ENCODE peak calls at places on chromosomes 2 and 18, in ten cellular contexts. R is ovary; A is pancreas; J is astrocyte; W is OCI-LY7; H is SK-N-SH; T is IMR-90; Y is fibroblast of lung; M is GM12878; V is CD8-positive, alpha-beta T cell. B is an unnamed sample.
A peak's percentile ranks its signal among the peaks of the same experiment; 100 is the strongest.

GRCh38 chr2:65386340-65386739 is 46.1 kb downstream of the SPRED2 start:
- DNase-seq in W (no peak), R (no peak), J (no peak), H (no peak), A (no peak), T (no peak), Y (peak; percentile 46), V (no peak), M (no peak), B (no peak)

GRCh38 chr2:152566034-152566727 is 151.1 kb downstream of the PRPF40A start:
- DNase-seq in J (no peak), R (no peak), Y (no peak), M (peak; percentile 64), T (no peak), H (no peak), W (no peak), V (no peak), A (no peak), B (no peak)

GRCh38 chr2:226766352-226767055 is 33.1 kb downstream of the IRS1 start:
- DNase-seq in A (no peak), M (no peak), J (no peak), V (no peak), W (no peak), R (no peak), H (no peak), T (peak; percentile 80), Y (peak; percentile 48), B (no peak)

GRCh38 chr2:26483957-26484565 is 6.1 kb upstream of the OTOF start:
- DNase-seq in Y (peak; percentile 42), T (no peak), M (no peak), W (no peak), J (no peak), A (peak; percentile 68), R (peak; percentile 41), V (no peak), H (no peak), B (no peak)

GRCh38 chr2:23905155-23905554 is 21.8 kb downstream of the ATAD2B start:
- DNase-seq in M (no peak), J (peak; percentile 65), Y (no peak), V (no peak), W (no peak), H (no peak), T (peak; percentile 44), R (no peak), A (no peak), B (no peak)

GRCh38 chr2:7193457-7193856 is 276.2 kb downstream of the RNF144A start:
- DNase-seq in J (no peak), Y (no peak), M (no peak), V (no peak), H (no peak), A (no peak), R (no peak), T (no peak), W (no peak), B (no peak)

GRCh38 chr2:47876912-47877311 is 29.4 kb downstream of the FBXO11 start:
- DNase-seq in J (no peak), T (no peak), M (no peak), A (no peak), H (no peak), V (no peak), R (no peak), Y (no peak), W (no peak), B (no peak)

GRCh38 chr2:30361751-30362394 is 85.2 kb upstream of the LCLAT1 start:
- DNase-seq in H (no peak), J (peak; percentile 84), Y (no peak), R (no peak), A (no peak), M (no peak), W (no peak), V (no peak), T (no peak), B (no peak)

GRCh38 chr18:23929362-23929940 is 85.1 kb upstream of the TTC39C start:
- DNase-seq in R (no peak), J (no peak), Y (no peak), V (no peak), M (no peak), W (no peak), T (no peak), H (no peak), A (no peak), B (no peak)

GRCh38 chr2:54103454-54104314 is 11.7 kb upstream of the ACYP2 start:
- DNase-seq in A (peak; percentile 23), R (no peak), T (peak; percentile 54), V (peak; percentile 14), W (peak; percentile 93), Y (peak; percentile 62), M (no peak), J (peak; percentile 47), H (peak; percentile 81), B (peak; percentile 62)

GRCh38 chr2:41475959-41476358 is 571.9 kb upstream of the PKDCC start:
- DNase-seq in H (no peak), M (no peak), Y (no peak), V (no peak), W (no peak), T (no peak), J (no peak), A (no peak), R (no peak), B (no peak)

GRCh38 chr2:218567797-218568189 is 358 bp downstream of the USP37 start:
- DNase-seq in Y (peak; percentile 3), R (no peak), V (no peak), H (no peak), W (no peak), T (no peak), M (no peak), J (peak; percentile 3), A (no peak), B (no peak)

GRCh38 chr2:127675335-127676261 is at the start of gene LIMS2:
- DNase-seq in Y (no peak), T (peak; percentile 33), A (no peak), M (no peak), J (no peak), R (no peak), H (peak; percentile 85), W (no peak), V (no peak), B (peak; percentile 74)

GRCh38 chr2:129002751-129003150 is 684.1 kb upstream of the HS6ST1 start:
- DNase-seq in A (no peak), R (no peak), W (no peak), M (no peak), J (no peak), H (no peak), V (no peak), Y (no peak), T (no peak), B (no peak)

DNA sequence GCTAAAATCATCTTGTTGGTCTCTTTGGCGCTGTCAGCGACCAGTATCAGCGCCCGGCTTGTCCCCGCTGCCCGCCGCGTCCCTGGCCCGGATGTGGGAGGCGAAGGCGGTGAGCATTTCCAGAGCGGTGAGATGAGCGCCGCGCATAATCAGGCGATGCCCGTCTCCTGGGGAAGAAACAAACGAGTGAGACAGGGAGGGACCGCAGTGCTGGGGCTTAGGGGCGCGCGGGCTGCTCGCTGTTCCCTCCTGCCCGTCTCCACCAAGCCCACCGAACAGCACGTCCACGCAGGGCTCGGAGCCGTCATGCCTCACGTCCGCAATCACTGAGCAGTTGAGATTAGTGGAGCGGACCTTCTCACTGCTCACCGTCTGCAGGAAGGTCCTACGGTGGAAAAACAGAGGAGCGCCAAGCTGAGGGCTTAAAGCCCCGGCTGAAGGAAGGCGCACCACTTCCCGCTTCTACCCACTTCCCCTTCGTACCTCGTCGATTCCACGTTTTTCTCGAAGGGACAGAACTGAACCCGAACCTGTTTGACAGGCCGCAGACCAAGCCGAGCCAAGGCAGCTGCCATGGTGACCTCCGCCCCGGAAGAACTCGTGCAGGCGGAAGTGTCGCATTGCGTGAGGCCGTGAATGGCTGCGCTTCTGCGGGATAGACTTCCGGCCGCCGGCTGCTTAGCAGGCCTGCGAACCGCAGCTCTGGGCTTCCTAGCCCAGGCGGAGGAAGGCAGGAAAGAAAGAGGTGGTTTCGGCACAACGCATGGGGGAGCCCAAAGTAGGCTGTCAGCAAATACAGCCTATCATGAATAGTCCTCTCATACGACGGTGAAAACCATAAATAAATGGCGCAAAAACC is at the start of gene MRPL53:
- DNase-seq in W (peak; percentile 97), H (peak; percentile 85), V (peak; percentile 98), Y (peak; percentile 95), M (peak; percentile 86), A (peak; percentile 91), J (peak; percentile 91), T (peak; percentile 92), R (peak; percentile 92), B (peak; percentile 97)
- TF ChIP-seq CTCF in W (peak; percentile 20), H (no peak), V (no peak), Y (no peak), M (no peak), A (no peak), J (no peak), T (no peak), R (no peak), B (no peak)

GRCh38 chr18:13481820-13482640 is 244.3 kb downstream of the FAM210A start:
- DNase-seq in T (no peak), H (no peak), Y (no peak), V (no peak), R (no peak), W (no peak), J (no peak), A (no peak), M (peak; percentile 51), B (no peak)
- H3K4me3 ChIP-seq in T (no peak overlapping the region), H (no peak overlapping the region), Y (no peak overlapping the region), V (no peak overlapping the region), R (no peak overlapping the region), W (no peak overlapping the region), J (no peak overlapping the region), A (no peak overlapping the region), M (no peak overlapping the region), B (no peak overlapping the region)

GRCh38 chr2:43225788-43226557 is 433 bp downstream of the ZFP36L2 start:
- DNase-seq in Y (peak; percentile 80), M (no peak), T (peak; percentile 68), V (peak; percentile 66), A (peak; percentile 73), J (peak; percentile 58), W (peak; percentile 68), H (peak; percentile 89), R (peak; percentile 58), B (no peak)
- H3K4me1 ChIP-seq in Y (peaks cover 19% of the 10 kb centered on the region), M (peaks cover 27% of the 10 kb centered on the region), T (peaks cover 8% of the 10 kb centered on the region), V (peaks cover 25% of the 10 kb centered on the region), A (peaks cover 22% of the 10 kb centered on the region), J (peaks cover 31% of the 10 kb centered on the region), W (peaks cover 71% of the 10 kb centered on the region), H (peaks cover 57% of the 10 kb centered on the region), R (peaks cover 14% of the 10 kb centered on the region), B (peaks cover 45% of the 10 kb centered on the region)

DNA sequence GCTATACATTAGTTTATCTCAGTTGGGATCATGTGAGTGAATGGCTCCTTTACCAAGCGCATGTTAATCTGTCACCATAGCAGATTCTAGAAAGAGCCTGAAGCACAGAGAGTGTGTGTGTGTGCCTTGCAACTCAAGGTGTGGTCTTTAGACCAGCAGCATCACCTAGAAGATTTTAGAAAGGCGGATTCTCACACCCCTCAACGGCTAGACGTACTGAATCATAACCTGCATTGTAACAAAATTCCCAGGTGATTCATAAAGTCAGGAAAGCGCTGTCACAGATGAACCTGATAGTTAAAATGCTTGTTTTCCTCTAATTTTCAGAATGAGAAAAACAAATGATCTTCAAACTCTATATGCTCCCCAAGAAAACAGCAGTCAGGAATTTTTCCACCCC is 45.5 kb upstream of the MAPRE2 start:
- DNase-seq in J (no peak), R (no peak), Y (no peak), T (no peak), W (no peak), A (no peak), H (no peak), V (no peak), M (no peak), B (no peak)
- TF ChIP-seq CTCF in J (no peak), R (no peak), Y (no peak), T (no peak), W (no peak), A (no peak), H (no peak), V (no peak), M (no peak), B (no peak)